ENCODE peak calls at places on chromosomes 3 and 15, in seven cellular contexts. H, K, C, Y, A, O and S are unnamed samples. For H3K36me3 and H3K9me3, the result is how much of the 10 kb centered on the place peaks cover.

GRCh38 chr3:50210510-50211367 is 5.7 kb downstream of the SLC38A3 start:
- DNase-seq in H (no peak), K (no peak), C (peak), Y (no peak), A (no peak), O (no peak), S (no peak)

GRCh38 chr3:64216706-64217105 is 8.6 kb downstream of the PRICKLE2 start:
- DNase-seq in H (peak), K (no peak), C (no peak), Y (no peak), A (no peak), O (no peak), S (no peak)

GRCh38 chr3:126745760-126746394 is 41.8 kb downstream of the CHCHD6 start:
- DNase-seq in H (no peak), K (no peak), C (peak), Y (no peak), A (peak), O (no peak), S (peak)

GRCh38 chr3:184608209-184608608 is 46.6 kb downstream of the EPHB3 start:
- DNase-seq in H (no peak), K (no peak), C (no peak), Y (no peak), A (no peak), O (no peak), S (no peak)

GRCh38 chr3:98772022-98772421 is 8.9 kb downstream of the ST3GAL6 start:
- DNase-seq in H (no peak), K (no peak), C (no peak), Y (no peak), A (no peak), O (peak), S (no peak)

GRCh38 chr3:26522919-26523318 is 99.7 kb upstream of the LRRC3B start:
- DNase-seq in H (no peak), K (no peak), C (no peak), Y (no peak), A (no peak), O (no peak), S (no peak)

GRCh38 chr3:15634671-15635661 is 33.4 kb downstream of the BTD start:
- DNase-seq in H (peak), K (peak), C (no peak), Y (no peak), A (no peak), O (no peak), S (no peak)

GRCh38 chr15:81828135-81828534 is 217.7 kb downstream of the MEX3B start:
- DNase-seq in H (no peak), K (no peak), C (no peak), Y (no peak), A (no peak), O (no peak), S (no peak)

GRCh38 chr3:186035277-186035676 is 73.6 kb downstream of the ETV5 start:
- DNase-seq in H (peak), K (no peak), C (no peak), Y (no peak), A (no peak), O (no peak), S (no peak)

GRCh38 chr15:62781081-62781497 is 261.5 kb upstream of the TPM1 start:
- DNase-seq in H (no peak), K (no peak), C (no peak), Y (no peak), A (no peak), O (no peak), S (no peak)

GRCh38 chr15:60966316-60966715 is 262.8 kb downstream of the RORA start:
- DNase-seq in H (peak), K (no peak), C (no peak), Y (no peak), A (no peak), O (no peak), S (no peak)

GRCh38 chr3:18308096-18308495 is 117.0 kb downstream of the SATB1 start:
- DNase-seq in H (no peak), K (no peak), C (no peak), Y (no peak), A (no peak), O (no peak), S (no peak)

GRCh38 chr3:43478380-43478779 is 143.4 kb downstream of the ANO10 start:
- DNase-seq in H (no peak), K (no peak), C (no peak), Y (no peak), A (no peak), O (no peak), S (no peak)

GRCh38 chr3:119945286-119945685 is 149.0 kb downstream of the GSK3B start:
- DNase-seq in H (no peak), K (no peak), C (no peak), Y (no peak), A (no peak), O (no peak), S (no peak)

GRCh38 chr3:12350151-12350813 is 61.4 kb downstream of the PPARG start:
- DNase-seq in H (no peak), K (peak), C (peak), Y (no peak), A (peak), O (no peak), S (no peak)

GRCh38 chr3:97037294-97037943 is 223.0 kb downstream of the EPHA6 start:
- DNase-seq in H (no peak), K (no peak), C (no peak), Y (no peak), A (no peak), O (no peak), S (no peak)

GRCh38 chr3:153232737-153233330 is 70.8 kb downstream of the RAP2B start:
- DNase-seq in H (peak), K (no peak), C (no peak), Y (no peak), A (no peak), O (no peak), S (no peak)

GRCh38 chr15:67819636-67820035 is 5.7 kb upstream of the SKOR1 start:
- DNase-seq in H (no peak), K (no peak), C (no peak), Y (no peak), A (no peak), O (no peak), S (no peak)

GRCh38 chr3:57983734-57984518 is 24.3 kb upstream of the FLNB start:
- DNase-seq in H (peak), K (peak), C (peak), Y (peak), A (peak), O (peak), S (peak)

GRCh38 chr15:35289029-35289617 is 204.0 kb upstream of the NANOGP8 start:
- DNase-seq in H (peak), K (no peak), C (no peak), Y (peak), A (no peak), O (peak), S (no peak)

GRCh38 chr15:60574801-60575631 is 96.1 kb upstream of the ICE2 start:
- DNase-seq in H (peak), K (no peak), C (no peak), Y (no peak), A (no peak), O (no peak), S (no peak)

GRCh38 chr15:69380726-69381105 is 33.4 kb upstream of the KIF23 start:
- DNase-seq in H (no peak), K (no peak), C (no peak), Y (no peak), A (no peak), O (no peak), S (no peak)

GRCh38 chr3:46960081-46960701 is 16.4 kb downstream of the CCDC12 start:
- DNase-seq in H (peak), K (no peak), C (no peak), Y (no peak), A (no peak), O (no peak), S (no peak)

GRCh38 chr3:135762188-135762853 is 203.2 kb upstream of the PPP2R3A start:
- DNase-seq in H (no peak), K (no peak), C (no peak), Y (no peak), A (no peak), O (no peak), S (no peak)

GRCh38 chr3:147387550-147388394 is 18.6 kb downstream of the ZIC4 start:
- DNase-seq in H (no peak), K (no peak), C (no peak), Y (no peak), A (no peak), O (no peak), S (no peak)

GRCh38 chr15:36232491-36232890 is 346.9 kb upstream of the CDIN1 start:
- DNase-seq in H (no peak), K (no peak), C (no peak), Y (no peak), A (no peak), O (no peak), S (no peak)

GRCh38 chr3:186510374-186511079 is 33.7 kb downstream of the CRYGS start:
- DNase-seq in H (no peak), K (no peak), C (no peak), Y (peak), A (no peak), O (no peak), S (no peak)

GRCh38 chr3:184811663-184811998 is 335 bp upstream of the VPS8 start:
- DNase-seq in H (no peak), K (no peak), C (no peak), Y (no peak), A (no peak), O (no peak), S (no peak)

GRCh38 chr3:152054315-152054714 is 180.9 kb downstream of the SUCNR1 start:
- DNase-seq in H (no peak), K (no peak), C (no peak), Y (no peak), A (no peak), O (no peak), S (no peak)

GRCh38 chr15:33089165-33089877 is 105.2 kb downstream of the FMN1 start:
- DNase-seq in H (no peak), K (no peak), C (no peak), Y (no peak), A (no peak), O (no peak), S (no peak)

GRCh38 chr15:76057332-76058000 is 2.3 kb upstream of the TMEM266 start:
- DNase-seq in H (peak), K (no peak), C (peak), Y (peak), A (no peak), O (peak), S (no peak)

GRCh38 chr3:157166559-157166958 is 6.6 kb upstream of the CCNL1 start:
- DNase-seq in H (no peak), K (no peak), C (no peak), Y (no peak), A (no peak), O (no peak), S (no peak)

GRCh38 chr15:89648106-89649012 is 6.9 kb downstream of the KIF7 start:
- DNase-seq in H (no peak), K (no peak), C (no peak), Y (no peak), A (no peak), O (no peak), S (no peak)

GRCh38 chr3:183576487-183577107 is 21.1 kb upstream of the KLHL6 start:
- DNase-seq in H (no peak), K (no peak), C (no peak), Y (peak), A (no peak), O (no peak), S (peak)

GRCh38 chr15:66027268-66027806 is 158.0 kb downstream of the RAB11A start:
- DNase-seq in H (no peak), K (no peak), C (peak), Y (no peak), A (no peak), O (no peak), S (peak)

GRCh38 chr15:72227192-72227586 is 3.8 kb downstream of the PKM start:
- DNase-seq in H (peak), K (peak), C (peak), Y (peak), A (no peak), O (no peak), S (peak)

GRCh38 chr3:66537735-66538134 is 36.9 kb upstream of the LRIG1 start:
- DNase-seq in H (no peak), K (no peak), C (no peak), Y (no peak), A (no peak), O (no peak), S (no peak)

GRCh38 chr15:51024735-51025453 is 69.8 kb downstream of the TNFAIP8L3 start:
- DNase-seq in H (peak), K (no peak), C (no peak), Y (no peak), A (no peak), O (no peak), S (peak)

GRCh38 chr3:95356764-95357501 is 1294.1 kb downstream of the NSUN3 start:
- DNase-seq in H (no peak), K (no peak), C (no peak), Y (no peak), A (no peak), O (peak), S (no peak)

DNA sequence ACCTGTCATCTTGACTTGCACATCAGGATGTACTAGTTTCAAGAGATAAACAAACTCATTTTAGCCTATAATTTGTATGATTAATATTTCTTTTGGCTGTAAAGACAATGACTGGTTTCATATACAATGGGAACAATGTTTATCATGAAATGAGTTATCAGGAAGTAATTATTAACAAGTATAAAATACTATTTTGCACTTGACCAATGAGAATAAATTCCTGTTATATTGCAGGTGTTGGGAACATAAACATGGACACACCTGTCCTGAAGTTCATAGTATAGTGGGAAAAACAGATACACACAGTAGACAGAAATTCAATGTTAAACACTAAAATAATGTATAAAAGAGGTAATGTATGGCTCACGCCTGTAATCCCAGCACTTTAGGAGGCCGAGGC is 56.9 kb downstream of the UBR1 start:
- DNase-seq in H (no peak), K (no peak), C (no peak), Y (no peak), A (no peak), O (no peak), S (no peak)
- H3K36me3 ChIP-seq in H (under half), K (under half), C (under half), Y (half or more), A (half or more), O (under half), S (half or more)

GRCh38 chr15:99324082-99324620 is 72.9 kb downstream of the LRRC28 start:
- DNase-seq in H (peak), K (no peak), C (no peak), Y (no peak), A (no peak), O (peak), S (peak)
- H3K4me3 ChIP-seq in H (peak), K (no peak), C (no peak), Y (no peak), A (no peak), O (peak), S (peak)

DNA sequence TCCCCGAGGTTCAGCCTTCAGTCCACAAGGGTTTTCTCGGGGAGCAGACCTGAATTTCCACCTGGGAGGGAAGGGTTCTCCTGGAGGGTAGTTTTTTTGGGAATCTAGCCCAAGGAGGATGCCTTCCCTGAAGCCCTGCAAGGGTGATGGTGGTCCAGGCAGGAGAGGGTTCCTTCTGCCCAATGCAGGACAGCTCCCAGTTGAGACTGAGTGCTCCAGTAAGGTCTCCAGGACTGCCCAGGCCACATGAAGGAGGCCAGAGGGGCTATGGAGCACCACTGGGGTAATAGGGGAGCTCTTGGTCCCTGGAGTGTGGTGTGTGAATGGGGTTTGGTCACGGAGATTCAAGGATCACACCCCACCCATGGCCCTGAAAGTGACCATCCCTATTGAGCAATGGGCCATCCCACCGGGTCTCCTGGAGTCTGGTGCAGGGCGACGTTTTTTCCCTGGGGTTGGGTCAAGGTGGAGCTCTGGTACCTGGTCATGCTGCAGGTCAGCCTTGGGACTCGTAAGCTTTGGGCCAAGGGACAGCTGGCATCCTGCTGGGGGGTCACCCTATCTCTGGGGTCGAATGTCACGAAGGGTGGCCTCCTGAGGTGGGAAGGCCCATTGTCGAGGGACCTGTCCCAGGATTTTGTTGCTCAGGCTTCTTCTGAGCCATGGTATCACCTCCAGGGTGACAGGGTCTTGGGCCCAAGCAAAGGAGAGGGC is 196.5 kb downstream of the UBE3A start:
- DNase-seq in H (no peak), K (peak), C (no peak), Y (no peak), A (peak), O (no peak), S (no peak)
- H3K9me3 ChIP-seq in H (half or more), K (under half), C (under half), Y (under half), A (under half), O (under half), S (under half)

DNA sequence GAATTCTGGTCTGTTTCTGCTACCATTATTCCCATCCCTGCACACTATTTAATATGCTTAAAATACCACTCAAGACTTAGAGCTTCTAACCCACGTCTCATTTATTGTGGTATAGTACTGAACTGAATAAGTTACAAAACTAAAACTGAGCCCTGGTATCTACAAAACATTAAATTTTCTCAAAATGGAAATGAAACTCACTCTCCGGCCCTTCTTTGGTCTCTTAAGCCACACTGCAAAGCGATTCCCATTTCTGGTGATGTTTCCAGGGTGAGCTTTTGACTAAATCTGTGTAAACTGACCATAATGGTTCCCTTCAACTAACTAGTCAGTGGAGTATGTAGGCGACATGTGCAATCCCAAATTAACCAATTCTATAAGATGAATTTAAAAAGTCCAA is 18.6 kb downstream of the KPNA4 start:
- DNase-seq in H (no peak), K (no peak), C (no peak), Y (no peak), A (no peak), O (no peak), S (no peak)
- H3K36me3 ChIP-seq in H (under half), K (under half), C (under half), Y (under half), A (under half), O (under half), S (under half)

DNA sequence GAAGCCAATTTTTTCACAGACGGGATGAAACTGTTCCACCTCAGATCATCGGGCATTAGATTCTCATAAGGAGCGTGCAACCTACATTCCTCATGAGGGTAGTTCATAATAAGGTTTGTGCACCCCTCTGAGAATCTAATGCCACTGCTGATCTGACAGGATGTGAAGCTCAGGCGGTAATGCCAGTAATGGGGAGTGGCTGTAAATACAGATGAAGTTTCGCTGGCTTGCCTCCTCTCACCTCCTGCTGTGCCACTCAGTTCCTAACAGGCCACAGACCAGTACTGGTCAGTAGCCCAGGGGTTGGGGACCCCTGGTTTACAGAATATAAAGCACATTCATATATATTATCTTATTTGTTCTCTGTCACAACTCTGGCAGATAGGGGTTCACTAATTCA is 2.1 kb upstream of the LIMD1 start:
- DNase-seq in H (no peak), K (no peak), C (no peak), Y (no peak), A (no peak), O (no peak), S (no peak)
- H3K4me3 ChIP-seq in H (no peak), K (no peak), C (no peak), Y (no peak), A (no peak), O (no peak), S (no peak)